ENCODE peak calls at places on chromosomes 6 and 20, in seven cellular contexts. H is ascending aorta, G is neural progenitor cell, X is fibroblast of pulmonary artery, T is AG09319, O is anterior cingulate cortex, L is CMK. E is an unnamed sample.
A peak's percentile ranks its signal among the peaks of the same experiment; 100 is the strongest.

GRCh38 chr20:57671662-57672061 is 38.2 kb downstream of the PMEPA1 start:
- DNase-seq in H (no peak), G (no peak), X (peak; percentile 14), T (no peak), O (no peak), L (no peak), E (no peak)

GRCh38 chr20:63027425-63028389 is 20.9 kb upstream of the BHLHE23 start:
- DNase-seq in H (no peak), G (peak; percentile 63), X (no peak), T (no peak), O (no peak), L (no peak), E (peak; percentile 10)

GRCh38 chr6:169115632-169116031 is 138.0 kb downstream of the THBS2 start:
- DNase-seq in H (no peak), G (no peak), X (peak; percentile 15), T (no peak), O (no peak), L (no peak), E (no peak)

GRCh38 chr6:3230275-3231212 is 3.1 kb upstream of the TUBB2B start:
- DNase-seq in H (no peak), G (peak; percentile 90), X (peak; percentile 25), T (no peak), O (peak; percentile 61), L (no peak), E (no peak)

GRCh38 chr6:93701526-93701925 is 282.2 kb upstream of the EPHA7 start:
- DNase-seq in H (no peak), G (no peak), X (peak; percentile 75), T (no peak), O (no peak), L (no peak), E (no peak)

GRCh38 chr6:44636576-44637248 is 249.2 kb downstream of the CDC5L start:
- DNase-seq in H (no peak), G (no peak), X (no peak), T (no peak), O (no peak), L (no peak), E (no peak)

GRCh38 chr6:45830441-45831139 is 185.1 kb downstream of the CLIC5 start:
- DNase-seq in H (no peak), G (no peak), X (no peak), T (no peak), O (no peak), L (no peak), E (no peak)

GRCh38 chr6:17045581-17046322 is 56.1 kb upstream of the STMND1 start:
- DNase-seq in H (no peak), G (no peak), X (peak; percentile 48), T (no peak), O (no peak), L (no peak), E (no peak)

GRCh38 chr20:15564981-15565380 is 1008.3 kb downstream of the KIF16B start:
- DNase-seq in H (no peak), G (no peak), X (no peak), T (no peak), O (no peak), L (no peak), E (no peak)

GRCh38 chr6:36769676-36770499 is 69.4 kb downstream of the CPNE5 start:
- DNase-seq in H (no peak), G (no peak), X (peak; percentile 38), T (no peak), O (no peak), L (peak; percentile 84), E (no peak)

GRCh38 chr20:9838378-9839295 is at the start of gene PAK5:
- DNase-seq in H (no peak), G (peak; percentile 96), X (peak; percentile 18), T (no peak), O (peak; percentile 78), L (no peak), E (no peak)

GRCh38 chr6:54017877-54018276 is 93.4 kb upstream of the MLIP start:
- DNase-seq in H (no peak), G (no peak), X (no peak), T (no peak), O (no peak), L (no peak), E (no peak)

GRCh38 chr6:20210158-20210557 is 2.1 kb downstream of the MBOAT1 start:
- DNase-seq in H (no peak), G (no peak), X (no peak), T (no peak), O (no peak), L (no peak), E (no peak)

GRCh38 chr20:57030611-57031600 is 235.5 kb downstream of the BMP7 start:
- DNase-seq in H (no peak), G (no peak), X (no peak), T (peak; percentile 65), O (no peak), L (no peak), E (no peak)

GRCh38 chr6:143068001-143068400 is 7.3 kb downstream of the AIG1 start:
- DNase-seq in H (no peak), G (no peak), X (no peak), T (no peak), O (no peak), L (no peak), E (no peak)

GRCh38 chr6:138430361-138431145 is 26.5 kb downstream of the HEBP2 start:
- DNase-seq in H (no peak), G (no peak), X (no peak), T (no peak), O (peak; percentile 40), L (no peak), E (peak; percentile 68)

GRCh38 chr20:53032021-53033001 is 60.2 kb downstream of the TSHZ2 start:
- DNase-seq in H (no peak), G (no peak), X (peak; percentile 94), T (peak; percentile 65), O (no peak), L (no peak), E (no peak)

GRCh38 chr6:106997392-106998257 is 23.1 kb upstream of the CD24 start:
- DNase-seq in H (no peak), G (peak; percentile 81), X (peak; percentile 60), T (peak; percentile 12), O (peak; percentile 6), L (peak; percentile 52), E (no peak)

GRCh38 chr6:119552016-119552415 is 202.5 kb upstream of the MAN1A1 start:
- DNase-seq in H (no peak), G (no peak), X (no peak), T (no peak), O (no peak), L (no peak), E (no peak)